ENCODE peak calls at places on chromosomes 11 and 22, in seven cellular contexts. P is neural progenitor cell, T is heart right ventricle, O is ovary, X is lower lobe of right lung, I is iPS DF 6.9, N is left ventricle myocardium inferior. J is an unnamed sample. For H3K4me1, the result is how much of the 10 kb centered on the place peaks cover.

GRCh38 chr22:28599693-28600092 is 79.9 kb downstream of the TTC28 start:
- DNase-seq in N (no peak), T (no peak), X (no peak), I (no peak), P (no peak), O (no peak), J (no peak)

GRCh38 chr11:130819561-130819960 is 96.7 kb downstream of the SNX19 start:
- DNase-seq in N (no peak), O (no peak), P (no peak), X (no peak), I (no peak), T (no peak), J (no peak)

GRCh38 chr11:69509846-69510390 is 28.5 kb downstream of the LINC01488 start:
- DNase-seq in T (no peak), P (no peak), O (no peak), N (no peak), X (peak), I (no peak), J (no peak)

GRCh38 chr11:122229078-122229477 is 113.1 kb upstream of the BLID start:
- DNase-seq in I (no peak), N (no peak), X (no peak), P (no peak), O (no peak), T (no peak), J (no peak)

GRCh38 chr22:36211237-36211881 is 9.8 kb upstream of the APOL4 start:
- DNase-seq in I (no peak), P (no peak), X (no peak), T (no peak), N (no peak), O (no peak), J (no peak)

GRCh38 chr22:24185001-24185500 is 3.8 kb downstream of the SUSD2 start:
- DNase-seq in I (no peak), N (peak), X (peak), O (no peak), T (no peak), P (no peak), J (peak)

GRCh38 chr22:41687901-41688364 is 734 bp downstream of the SNU13 start:
- DNase-seq in T (no peak), X (peak), N (no peak), O (no peak), I (no peak), P (peak), J (no peak)

GRCh38 chr11:111362887-111363411 is 16.1 kb downstream of the POU2AF1 start:
- DNase-seq in N (no peak), I (no peak), T (no peak), O (no peak), X (peak), P (no peak), J (no peak)

GRCh38 chr22:23537421-23537820 is 42.7 kb downstream of the IGLL1 start:
- DNase-seq in T (no peak), O (peak), I (no peak), N (no peak), P (no peak), X (peak), J (no peak)

GRCh38 chr11:36254739-36255138 is 34.5 kb downstream of the COMMD9 start:
- DNase-seq in I (no peak), X (no peak), O (no peak), P (no peak), N (no peak), T (no peak), J (no peak)

GRCh38 chr11:46416656-46417055 is 25.1 kb upstream of the CHRM4 start:
- DNase-seq in X (no peak), O (no peak), P (no peak), T (no peak), I (no peak), N (no peak), J (no peak)

GRCh38 chr11:65793144-65793581 is 6.3 kb downstream of the OVOL1 start:
- DNase-seq in I (no peak), P (no peak), T (no peak), N (no peak), X (peak), O (no peak), J (no peak)

GRCh38 chr11:109034341-109034696 is 369.4 kb downstream of the DDX10 start:
- DNase-seq in I (no peak), P (no peak), X (no peak), N (no peak), O (no peak), T (no peak), J (no peak)

GRCh38 chr22:48952256-48953102 is 875.2 kb downstream of the BRD1 start:
- DNase-seq in P (no peak), N (no peak), I (no peak), O (no peak), T (no peak), X (no peak), J (peak)

GRCh38 chr11:88345949-88346348 is 8.4 kb upstream of the CTSC start:
- DNase-seq in X (no peak), N (no peak), I (no peak), T (no peak), P (no peak), O (no peak), J (no peak)

GRCh38 chr11:26465270-26465669 is 106.8 kb downstream of the MUC15 start:
- DNase-seq in X (no peak), O (no peak), I (no peak), N (no peak), T (no peak), P (no peak), J (no peak)

GRCh38 chr11:113951487-113951886 is 23.4 kb upstream of the HTR3A start:
- DNase-seq in T (no peak), O (no peak), X (no peak), I (no peak), P (peak), N (no peak), J (no peak)

GRCh38 chr11:100805509-100806199 is 118.6 kb downstream of the ARHGAP42 start:
- DNase-seq in X (no peak), N (no peak), P (no peak), I (no peak), O (no peak), T (no peak), J (no peak)

GRCh38 chr11:961921-962320 is 36.3 kb downstream of the AP2A2 start:
- DNase-seq in T (no peak), X (peak), I (no peak), P (no peak), N (no peak), O (no peak), J (no peak)

GRCh38 chr22:36938886-36939285 is 25.5 kb downstream of the CSF2RB start:
- DNase-seq in O (no peak), X (no peak), P (no peak), T (no peak), N (no peak), I (no peak), J (no peak)

GRCh38 chr22:30212996-30213441 is 33.5 kb downstream of the LIF start:
- DNase-seq in I (no peak), P (no peak), T (no peak), O (no peak), N (no peak), X (peak), J (no peak)

GRCh38 chr11:22668005-22668796 is 1.8 kb downstream of the GAS2 start:
- DNase-seq in T (no peak), X (no peak), O (no peak), P (no peak), I (no peak), N (no peak), J (no peak)

GRCh38 chr11:85540635-85541034 is 86.5 kb downstream of the DLG2 start:
- DNase-seq in X (no peak), P (peak), I (no peak), O (no peak), T (no peak), N (no peak), J (no peak)

GRCh38 chr22:29574762-29575450 is 6.0 kb downstream of the NIPSNAP1 start:
- DNase-seq in T (no peak), N (no peak), X (no peak), P (no peak), O (no peak), I (no peak), J (no peak)

GRCh38 chr22:47055921-47056320 is 293.5 kb downstream of the TBC1D22A start:
- DNase-seq in N (no peak), P (no peak), X (peak), I (no peak), T (no peak), O (no peak), J (no peak)

GRCh38 chr11:36469881-36470802 is 39.9 kb downstream of the TRAF6 start:
- DNase-seq in T (no peak), X (no peak), P (no peak), O (no peak), N (no peak), I (no peak), J (no peak)

GRCh38 chr11:92627615-92628201 is 341.7 kb upstream of the MTNR1B start:
- DNase-seq in N (no peak), P (no peak), O (no peak), X (no peak), T (no peak), I (no peak), J (no peak)

GRCh38 chr11:61273151-61274078 is 21.7 kb downstream of the VWCE start:
- DNase-seq in T (no peak), N (no peak), I (no peak), P (no peak), X (peak), O (no peak), J (no peak)

GRCh38 chr11:10398525-10398924 is 56.5 kb upstream of the AMPD3 start:
- DNase-seq in X (peak), T (peak), I (no peak), N (peak), O (no peak), P (no peak), J (no peak)

GRCh38 chr11:68855205-68855978 is 13.7 kb upstream of the CPT1A start:
- DNase-seq in T (peak), O (peak), I (no peak), X (peak), P (peak), N (peak), J (no peak)

GRCh38 chr11:133956650-133957633 is at the start of gene IGSF9B:
- DNase-seq in X (peak), T (peak), I (no peak), N (peak), O (peak), P (peak), J (peak)

GRCh38 chr11:133955945-133956421 is 785 bp downstream of the IGSF9B start:
- DNase-seq in I (no peak), O (no peak), N (no peak), P (peak), T (no peak), X (no peak), J (no peak)

GRCh38 chr11:133953999-133954398 is 2.8 kb downstream of the IGSF9B start:
- DNase-seq in I (no peak), X (no peak), P (no peak), T (no peak), N (no peak), O (no peak), J (no peak)

GRCh38 chr11:133953571-133953970 is 3.2 kb downstream of the IGSF9B start:
- DNase-seq in X (no peak), N (no peak), P (no peak), I (no peak), T (no peak), O (no peak), J (no peak)

GRCh38 chr11:133955091-133955846 is 1.5 kb downstream of the IGSF9B start:
- DNase-seq in N (peak), I (no peak), X (no peak), P (peak), O (no peak), T (peak), J (peak)
- H3K4me1 ChIP-seq in N (half or more), I (under half), X (under half), P (under half), O (under half), T (under half), J (under half)

GRCh38 chr22:45238431-45239377 is 2.0 kb downstream of the KIAA0930 start:
- DNase-seq in X (no peak), P (no peak), T (no peak), O (no peak), N (no peak), I (no peak), J (no peak)
- H3K4me3 ChIP-seq in X (no peak), P (no peak), T (no peak), O (no peak), N (peak), I (no peak), J (no peak)

GRCh38 chr11:94804874-94805273 is 36.7 kb downstream of the AMOTL1 start:
- DNase-seq in P (no peak), O (no peak), X (no peak), I (no peak), N (no peak), T (no peak), J (no peak)

GRCh38 chr11:94801866-94802460 is 33.8 kb downstream of the AMOTL1 start:
- DNase-seq in O (no peak), N (no peak), I (no peak), T (no peak), X (no peak), P (no peak), J (no peak)

GRCh38 chr11:94800394-94800793 is 32.2 kb downstream of the AMOTL1 start:
- DNase-seq in P (no peak), O (peak), X (no peak), T (no peak), I (no peak), N (no peak), J (peak)

GRCh38 chr11:94803491-94803890 is 35.3 kb downstream of the AMOTL1 start:
- DNase-seq in X (no peak), I (no peak), O (no peak), N (no peak), T (no peak), P (no peak), J (no peak)

DNA sequence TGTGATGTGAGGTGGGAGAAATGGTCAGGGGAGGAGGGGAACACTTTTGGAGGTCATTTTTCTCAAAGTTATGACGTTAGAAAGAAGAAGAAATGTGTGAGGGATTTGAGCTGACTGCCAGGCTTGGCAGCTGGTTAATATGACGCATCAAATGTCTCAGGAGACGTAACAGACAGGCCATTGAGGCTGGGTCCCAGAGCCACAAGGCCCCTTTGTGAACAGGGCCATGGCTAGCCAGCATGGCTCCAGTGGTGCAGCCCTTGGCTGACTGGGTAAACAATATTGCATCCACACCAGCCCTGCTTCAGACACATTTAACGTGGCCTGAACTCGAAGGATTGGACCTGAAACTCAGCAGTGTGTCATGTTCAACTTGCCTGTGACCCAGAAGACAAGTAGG is 34.3 kb downstream of the AMOTL1 start:
- DNase-seq in N (no peak), X (no peak), O (no peak), T (no peak), I (no peak), P (no peak), J (no peak)
- H3K4me1 ChIP-seq in N (half or more), X (under half), O (under half), T (under half), I (under half), P (under half), J (under half)

GRCh38 chr11:47994417-47994816 is 14.1 kb downstream of the PTPRJ start:
- DNase-seq in O (no peak), T (no peak), P (no peak), X (no peak), I (no peak), N (no peak), J (no peak)

GRCh38 chr11:47991266-47991830 is 11.0 kb downstream of the PTPRJ start:
- DNase-seq in O (no peak), X (peak), N (no peak), P (peak), I (no peak), T (no peak), J (no peak)

GRCh38 chr11:47991894-47992293 is 11.5 kb downstream of the PTPRJ start:
- DNase-seq in O (no peak), N (no peak), P (no peak), T (no peak), X (no peak), I (no peak), J (no peak)

GRCh38 chr11:47995318-47995717 is 15.0 kb downstream of the PTPRJ start:
- DNase-seq in I (no peak), X (no peak), P (no peak), N (no peak), O (no peak), T (no peak), J (no peak)

GRCh38 chr11:47992959-47993820 is 12.8 kb downstream of the PTPRJ start:
- DNase-seq in O (no peak), P (no peak), X (no peak), T (no peak), N (no peak), I (no peak), J (no peak)
- H3K4me3 ChIP-seq in O (no peak), P (no peak), X (no peak), T (no peak), N (no peak), I (no peak), J (no peak)

DNA sequence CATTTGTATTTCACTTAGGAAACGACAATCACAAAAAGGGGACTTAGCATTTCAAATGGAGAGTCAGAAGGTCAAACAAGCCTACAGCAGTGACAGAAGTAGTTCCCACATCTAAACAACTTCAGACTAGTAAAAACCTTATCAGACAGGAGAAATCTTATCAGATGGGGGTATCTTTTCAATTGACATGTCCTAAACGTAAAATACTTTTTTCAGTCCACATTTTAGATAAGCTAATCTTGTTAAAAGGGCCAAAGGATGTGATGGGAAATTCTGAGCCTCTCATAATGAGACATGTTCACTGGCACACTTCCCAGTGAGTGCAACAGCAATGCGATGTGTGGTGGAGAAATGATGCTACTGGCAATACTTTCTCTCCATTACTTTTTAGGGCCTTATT is 2.4 kb downstream of the MAPK1 start:
- DNase-seq in P (no peak), T (no peak), X (no peak), I (no peak), O (peak), N (no peak), J (peak)
- H3K4me1 ChIP-seq in P (under half), T (under half), X (half or more), I (under half), O (under half), N (half or more), J (under half)

GRCh38 chr11:118151421-118151820 is 1.2 kb downstream of the SCN4B start:
- DNase-seq in X (no peak), I (no peak), T (no peak), P (no peak), N (no peak), O (no peak), J (no peak)
- H3K4me3 ChIP-seq in X (no peak), I (no peak), T (peak), P (no peak), N (peak), O (no peak), J (no peak)

GRCh38 chr11:120875986-120876385 is 147.9 kb upstream of the TBCEL start:
- DNase-seq in N (no peak), I (no peak), T (no peak), O (no peak), P (no peak), X (no peak), J (no peak)

GRCh38 chr11:120877746-120878365 is 146.0 kb upstream of the TBCEL start:
- DNase-seq in P (no peak), X (no peak), T (no peak), O (no peak), N (no peak), I (no peak), J (no peak)

GRCh38 chr11:120881591-120881990 is 142.3 kb upstream of the TBCEL start:
- DNase-seq in O (no peak), T (no peak), I (no peak), N (no peak), P (no peak), X (no peak), J (no peak)

GRCh38 chr11:120880791-120881190 is 143.1 kb upstream of the TBCEL start:
- DNase-seq in P (no peak), T (no peak), X (no peak), N (no peak), I (no peak), O (no peak), J (no peak)

DNA sequence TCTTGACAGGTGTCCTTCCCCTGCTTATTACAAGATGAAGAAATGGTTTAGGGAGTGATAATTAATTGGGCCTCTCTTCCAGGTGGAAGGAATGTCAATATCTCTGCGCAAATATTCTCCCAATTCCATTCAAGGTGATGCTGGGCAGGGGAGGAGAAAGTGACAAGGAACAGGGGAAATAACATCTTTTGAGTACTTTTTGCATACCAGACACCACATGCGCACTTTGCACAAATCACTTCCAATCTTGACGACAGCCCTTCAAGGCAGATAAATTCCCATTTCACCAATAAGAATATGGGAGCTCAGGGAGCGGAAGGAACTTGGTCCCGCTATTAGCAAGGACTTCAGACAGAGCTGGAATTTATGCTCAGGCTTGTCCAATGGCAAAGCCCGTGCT is 145.1 kb upstream of the TBCEL start:
- DNase-seq in P (no peak), X (no peak), O (no peak), N (no peak), I (no peak), T (no peak), J (no peak)
- H3K4me1 ChIP-seq in P (under half), X (under half), O (under half), N (under half), I (under half), T (under half), J (under half)

J was measured in uterus.